ENCODE peak calls at places on chromosomes 2 and 18, in seven cellular contexts. Y, Q, P, O, K, T and A are unnamed samples.

GRCh38 chr18:73199151-73199550 is 331.4 kb upstream of the NETO1 start:
- DNase-seq in P (no peak), Y (peak), Q (no peak), K (no peak), O (no peak), T (no peak), A (peak)

GRCh38 chr2:70923378-70924015 is 12.2 kb upstream of the ATP6V1B1 start:
- DNase-seq in P (no peak), T (no peak), Q (no peak), O (no peak), K (no peak), Y (no peak), A (no peak)

GRCh38 chr18:46497129-46497528 is 159.9 kb downstream of the LOXHD1 start:
- DNase-seq in Q (peak), K (no peak), P (no peak), O (no peak), Y (peak), T (no peak), A (peak)

GRCh38 chr2:776517-776916 is 99.3 kb upstream of the TMEM18 start:
- DNase-seq in Y (no peak), P (no peak), Q (no peak), K (no peak), T (no peak), O (no peak), A (no peak)

GRCh38 chr2:233419626-233420431 is 65.5 kb downstream of the DGKD start:
- DNase-seq in O (no peak), Q (no peak), K (no peak), Y (peak), P (no peak), T (no peak), A (no peak)

GRCh38 chr2:102041351-102041750 is 49.6 kb downstream of the IL1R2 start:
- DNase-seq in P (no peak), K (no peak), T (no peak), Q (no peak), Y (peak), O (no peak), A (no peak)

GRCh38 chr2:222514901-222515300 is 90.6 kb downstream of the SGPP2 start:
- DNase-seq in T (no peak), Y (no peak), Q (no peak), P (no peak), K (no peak), O (no peak), A (no peak)

GRCh38 chr2:95121150-95121494 is 486 bp downstream of the MRPS5 start:
- DNase-seq in Y (peak), K (no peak), T (no peak), Q (no peak), O (no peak), P (no peak), A (peak)

GRCh38 chr2:105746177-105747080 is 1.7 kb downstream of the NCK2 start:
- DNase-seq in Q (no peak), O (peak), T (peak), Y (no peak), P (peak), K (peak), A (no peak)

GRCh38 chr2:224217233-224217961 is 178.3 kb upstream of the SERPINE2 start:
- DNase-seq in K (no peak), P (no peak), T (no peak), Q (no peak), Y (no peak), O (no peak), A (no peak)

GRCh38 chr2:122635649-122636496 is 880.4 kb downstream of the TSN start:
- DNase-seq in P (no peak), T (no peak), Q (no peak), K (no peak), Y (no peak), O (no peak), A (peak)